ENCODE peak calls at places on chromosomes 13 and 19, in nine cellular contexts. P is OCI-LY7; H is effector memory CD4-positive, alpha-beta T cell; Y is Calu3; Z is activated gamma-delta T cell treated with Interleukin-2 at 50 U/mL for 16 hours; G is GOT3; M is Daoy; X is substantia nigra; Q is GM04504. I is an unnamed sample.

GRCh38 chr19:2049741-2050348 is 1.2 kb downstream of the MKNK2 start:
- DNase-seq in P (peak; percentile 87), H (peak; percentile 49), Y (peak; percentile 69), Z (peak; percentile 58), G (no peak), M (peak; percentile 64), X (peak; percentile 68), Q (no peak), I (peak; percentile 50)

GRCh38 chr19:13033819-13034611 is 38.7 kb downstream of the NFIX start:
- DNase-seq in P (peak; percentile 54), H (no peak), Y (peak; percentile 75), Z (peak; percentile 40), G (no peak), M (peak; percentile 70), X (peak; percentile 62), Q (no peak), I (peak; percentile 19)

GRCh38 chr13:76879211-76879875 is 6.9 kb downstream of the KCTD12 start:
- DNase-seq in P (no peak), H (peak; percentile 36), Y (no peak), Z (peak; percentile 42), G (no peak), M (peak; percentile 71), X (peak; percentile 32), Q (peak; percentile 69), I (peak; percentile 47)

GRCh38 chr19:1672038-1672768 is 19.8 kb upstream of the TCF3 start:
- DNase-seq in P (peak; percentile 83), H (peak; percentile 20), Y (peak; percentile 56), Z (peak; percentile 60), G (no peak), M (peak; percentile 63), X (no peak), Q (no peak), I (peak; percentile 53)

GRCh38 chr19:28864577-28865042 is 348.3 kb downstream of the UQCRFS1 start:
- DNase-seq in P (no peak), H (no peak), Y (no peak), Z (no peak), G (no peak), M (peak; percentile 75), X (no peak), Q (no peak), I (no peak)

GRCh38 chr19:51156710-51157109 is 14.6 kb downstream of the SIGLEC7 start:
- DNase-seq in P (no peak), H (no peak), Y (no peak), Z (no peak), G (no peak), M (no peak), X (no peak), Q (no peak), I (no peak)

GRCh38 chr19:18775586-18776287 is 15.4 kb downstream of the COMP start:
- DNase-seq in P (no peak), H (no peak), Y (no peak), Z (no peak), G (no peak), M (peak; percentile 75), X (no peak), Q (peak; percentile 50), I (no peak)

GRCh38 chr19:6241680-6242079 is 38.1 kb downstream of the MLLT1 start:
- DNase-seq in P (no peak), H (no peak), Y (no peak), Z (no peak), G (no peak), M (no peak), X (peak; percentile 89), Q (no peak), I (no peak)

GRCh38 chr19:42316223-42317211 is 3.4 kb downstream of the TMEM145 start:
- DNase-seq in P (peak; percentile 55), H (no peak), Y (peak; percentile 71), Z (no peak), G (no peak), M (peak; percentile 85), X (peak; percentile 7), Q (no peak), I (no peak)

GRCh38 chr13:102907016-102907756 is 61.4 kb downstream of the ERCC5 start:
- DNase-seq in P (no peak), H (no peak), Y (no peak), Z (no peak), G (no peak), M (no peak), X (no peak), Q (no peak), I (no peak)

GRCh38 chr19:58350871-58351557 is 2.3 kb downstream of the A1BG start:
- DNase-seq in P (no peak), H (no peak), Y (no peak), Z (no peak), G (no peak), M (no peak), X (no peak), Q (no peak), I (no peak)

GRCh38 chr19:35294328-35294727 is 2.4 kb downstream of the MAG start:
- DNase-seq in P (no peak), H (no peak), Y (no peak), Z (no peak), G (no peak), M (no peak), X (no peak), Q (no peak), I (no peak)

GRCh38 chr19:33821871-33822270 is 25.2 kb downstream of the KCTD15 start:
- DNase-seq in P (no peak), H (no peak), Y (no peak), Z (no peak), G (no peak), M (peak; percentile 37), X (no peak), Q (no peak), I (no peak)

I was measured in effector CD4-positive, alpha-beta T cell.